ENCODE peak calls at places on chromosomes 1 and 21, in five cellular contexts. D is K562, N is ovary, R is IMR-90, O is prostate gland. L is an unnamed sample. For H3K27me3, the result is how much of the 10 kb centered on the place peaks cover.

GRCh38 chr1:64315402-64315801 is 112.0 kb downstream of the UBE2U start:
- DNase-seq in D (no peak), N (no peak), R (no peak), O (no peak), L (no peak)

GRCh38 chr1:154972517-154973343 is 1.8 kb upstream of the CKS1B start:
- DNase-seq in D (no peak), N (no peak), R (peak), O (peak), L (peak)

GRCh38 chr1:220819627-220820026 is 32.9 kb downstream of the MTARC1 start:
- DNase-seq in D (no peak), N (no peak), R (no peak), O (no peak), L (no peak)

GRCh38 chr1:59146651-59147358 is 150.1 kb upstream of the FGGY start:
- DNase-seq in D (no peak), N (peak), R (peak), O (no peak), L (peak)

GRCh38 chr1:232471250-232471649 is 158.7 kb downstream of the SIPA1L2 start:
- DNase-seq in D (no peak), N (no peak), R (no peak), O (no peak), L (no peak)

GRCh38 chr1:1091344-1092148 is 17.4 kb upstream of the RNF223 start:
- DNase-seq in D (peak), N (peak), R (no peak), O (no peak), L (no peak)

GRCh38 chr1:179953974-179954493 is 576 bp upstream of the CEP350 start:
- DNase-seq in D (peak), N (no peak), R (peak), O (no peak), L (no peak)

GRCh38 chr1:108610073-108610472 is 50.2 kb downstream of the EEIG2 start:
- DNase-seq in D (no peak), N (no peak), R (no peak), O (no peak), L (no peak)

GRCh38 chr1:113396585-113396984 is 6.3 kb downstream of the MAGI3 start:
- DNase-seq in D (no peak), N (no peak), R (peak), O (no peak), L (no peak)

GRCh38 chr1:183655562-183656075 is 2.5 kb upstream of the APOBEC4 start:
- DNase-seq in D (peak), N (peak), R (peak), O (peak), L (peak)

GRCh38 chr1:41368384-41368783 is 7.2 kb downstream of the FOXO6 start:
- DNase-seq in D (no peak), N (no peak), R (no peak), O (no peak), L (no peak)

GRCh38 chr21:36766511-36766910 is 67.6 kb downstream of the SIM2 start:
- DNase-seq in D (no peak), N (no peak), R (no peak), O (no peak), L (no peak)

GRCh38 chr1:17370618-17371017 is 1.4 kb upstream of the PADI6 start:
- DNase-seq in D (peak), N (no peak), R (no peak), O (no peak), L (no peak)

GRCh38 chr21:36835383-36835795 is 131.1 kb downstream of the HLCS start:
- DNase-seq in D (no peak), N (no peak), R (no peak), O (peak), L (no peak)

GRCh38 chr1:233319272-233319671 is 8.3 kb upstream of the MAP3K21 start:
- DNase-seq in D (no peak), N (no peak), R (no peak), O (no peak), L (no peak)

GRCh38 chr1:3410435-3410915 is 44.0 kb upstream of the ARHGEF16 start:
- DNase-seq in D (no peak), N (no peak), R (no peak), O (no peak), L (no peak)

GRCh38 chr21:31772674-31773555 is 41.0 kb upstream of the SCAF4 start:
- DNase-seq in D (no peak), N (no peak), R (no peak), O (no peak), L (no peak)

DNA sequence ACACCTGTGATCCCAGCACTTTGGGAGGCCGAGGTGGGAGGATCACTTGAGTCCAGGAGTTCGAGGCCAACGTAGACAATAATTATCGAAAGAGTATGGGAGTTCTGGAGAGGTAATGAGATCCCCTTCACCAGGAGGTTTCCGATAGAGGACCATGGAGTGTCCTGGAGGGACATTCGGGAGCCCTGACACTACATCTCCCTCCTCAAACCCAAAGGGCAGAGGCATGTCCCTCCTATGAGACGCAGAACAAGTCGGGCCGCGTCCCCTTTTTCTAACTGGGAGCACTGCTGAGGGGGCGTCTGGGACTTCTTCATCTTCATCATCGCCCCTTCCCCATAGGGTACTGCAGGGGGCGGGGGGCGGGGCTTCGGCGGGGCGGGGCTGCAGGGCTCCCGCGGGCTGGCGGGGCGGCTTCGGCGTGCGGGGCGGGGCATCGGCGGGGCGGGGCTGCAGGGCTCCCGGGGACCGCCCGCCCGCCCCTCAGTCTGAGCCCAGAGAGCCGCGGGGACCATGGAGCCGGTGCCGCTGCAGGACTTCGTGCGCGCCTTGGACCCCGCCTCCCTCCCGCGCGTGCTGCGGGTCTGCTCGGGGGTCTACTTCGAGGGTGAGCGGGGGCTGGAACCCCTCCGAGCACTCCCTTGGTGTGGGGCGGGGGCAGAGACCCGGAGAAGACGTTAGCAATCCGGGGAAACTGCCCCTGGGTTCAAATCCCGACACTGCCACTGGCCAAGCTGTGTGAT is at the start of gene THEMIS2:
- DNase-seq in D (peak), N (peak), R (no peak), O (no peak), L (no peak)
- TF ChIP-seq POLR2A in D (peak), N (no peak), R (no peak), O (peak), L (no peak)

GRCh38 chr1:201375169-201375568 is 2.3 kb downstream of the TNNT2 start:
- DNase-seq in D (no peak), N (no peak), R (no peak), O (no peak), L (no peak)
- H3K27me3 ChIP-seq in D (under half), N (under half), R (half or more), O (under half), L (under half)

GRCh38 chr1:177914603-177915002 is 55.3 kb downstream of the SEC16B start:
- DNase-seq in D (no peak), N (no peak), R (peak), O (no peak), L (no peak)

GRCh38 chr1:177909416-177909815 is 60.4 kb downstream of the SEC16B start:
- DNase-seq in D (no peak), N (no peak), R (no peak), O (no peak), L (no peak)

GRCh38 chr1:177915641-177916040 is 54.2 kb downstream of the SEC16B start:
- DNase-seq in D (no peak), N (no peak), R (no peak), O (no peak), L (no peak)

GRCh38 chr1:177912991-177913390 is 56.9 kb downstream of the SEC16B start:
- DNase-seq in D (no peak), N (no peak), R (no peak), O (no peak), L (no peak)

DNA sequence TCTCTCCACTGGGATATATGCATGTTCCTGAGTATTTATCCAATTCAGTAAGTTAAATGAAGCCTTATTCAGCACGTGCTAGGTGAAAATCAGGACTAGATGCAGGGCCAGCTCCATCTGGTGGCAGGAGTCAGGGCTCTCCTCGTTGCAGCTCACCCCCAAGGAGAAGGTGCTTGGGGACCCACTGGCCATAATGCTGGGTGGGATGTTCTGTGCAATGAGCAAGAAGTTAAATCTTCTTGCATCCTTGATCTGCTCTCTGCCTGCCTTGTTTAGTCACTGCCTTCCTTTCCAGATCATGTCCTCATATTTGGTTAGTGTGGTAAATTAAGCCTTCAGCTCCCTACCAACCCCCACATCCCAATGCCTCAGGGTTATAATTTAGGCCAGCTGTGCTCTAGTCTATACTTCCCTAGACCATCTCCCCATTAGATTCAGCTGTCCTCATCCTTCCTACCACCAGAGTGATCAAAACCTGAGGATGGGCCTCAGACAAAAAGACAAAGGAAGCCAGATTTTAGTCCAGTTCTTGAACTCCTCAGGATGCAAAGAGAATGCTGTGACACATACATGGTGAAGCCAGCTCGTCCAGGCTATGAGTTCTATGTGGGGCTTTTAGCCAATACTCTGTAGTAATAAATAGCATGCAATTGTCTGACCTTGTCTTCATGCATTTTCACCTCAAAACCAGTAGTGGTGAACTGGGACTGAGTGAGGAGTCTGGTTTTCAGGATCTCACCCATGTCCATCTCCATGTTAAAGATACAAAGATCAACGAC is 55.9 kb downstream of the SEC16B start:
- DNase-seq in D (no peak), N (no peak), R (peak), O (no peak), L (peak)
- TF ChIP-seq CTCF in D (peak), N (no peak), R (peak), O (no peak), L (peak)

GRCh38 chr1:43873851-43874250 is 59.8 kb upstream of the ARTN start:
- DNase-seq in D (no peak), N (no peak), R (no peak), O (no peak), L (no peak)

GRCh38 chr1:43872280-43872679 is 61.3 kb upstream of the ARTN start:
- DNase-seq in D (no peak), N (no peak), R (no peak), O (no peak), L (no peak)

GRCh38 chr1:43867946-43868740 is 65.5 kb upstream of the ARTN start:
- DNase-seq in D (no peak), N (no peak), R (peak), O (no peak), L (no peak)

GRCh38 chr1:43868741-43869067 is 64.9 kb upstream of the ARTN start:
- DNase-seq in D (no peak), N (peak), R (peak), O (no peak), L (peak)

GRCh38 chr1:43870306-43870705 is 63.3 kb upstream of the ARTN start:
- DNase-seq in D (no peak), N (no peak), R (no peak), O (no peak), L (no peak)
- TF ChIP-seq POLR2A in D (no peak), N (no peak), R (no peak), O (no peak), L (no peak)

DNA sequence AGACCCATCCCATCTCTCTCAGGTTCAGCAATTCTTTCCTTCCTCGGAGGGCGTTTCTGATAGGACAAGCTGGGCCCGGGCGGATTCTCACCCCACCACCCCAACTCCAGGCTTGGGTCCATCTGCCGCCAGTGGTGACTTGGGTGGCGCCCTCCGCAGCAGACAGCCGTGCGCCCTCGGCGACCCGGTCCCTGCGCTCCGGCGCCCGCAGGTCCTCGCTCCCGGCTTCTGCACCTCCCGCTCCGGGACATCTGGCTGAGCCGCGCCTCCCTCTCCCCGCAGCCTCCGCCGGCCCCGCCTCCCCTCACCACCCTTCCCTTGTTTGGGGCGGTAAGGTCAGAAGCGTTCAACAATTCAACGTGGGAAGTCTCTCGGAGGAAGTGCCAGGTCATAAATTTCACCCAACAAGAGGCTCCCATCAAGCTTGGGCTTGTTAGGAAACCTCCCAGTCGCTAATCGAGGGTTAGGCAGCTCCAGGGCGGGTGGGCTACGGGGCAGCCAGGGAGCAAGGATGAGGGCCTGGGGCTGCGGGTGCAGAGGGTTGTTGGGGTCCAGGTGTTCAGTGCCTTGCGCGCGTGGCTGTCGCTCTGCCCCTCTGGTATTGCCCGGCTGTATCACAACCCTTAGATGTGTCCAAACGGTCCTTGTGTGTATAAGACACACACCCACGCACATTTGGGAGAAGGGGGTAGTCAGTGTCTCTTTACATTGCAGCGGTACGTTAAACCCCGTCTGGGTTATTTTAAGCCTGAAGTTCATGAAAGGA is 39.8 kb downstream of the OLIG1 start:
- DNase-seq in D (no peak), N (no peak), R (no peak), O (peak), L (no peak)
- H3K27me3 ChIP-seq in D (half or more), N (under half), R (half or more), O (under half), L (half or more)

GRCh38 chr1:53483656-53484055 is 24.5 kb downstream of the DMRTB1 start:
- DNase-seq in D (no peak), N (no peak), R (no peak), O (no peak), L (no peak)

GRCh38 chr1:53486395-53487026 is 27.3 kb downstream of the DMRTB1 start:
- DNase-seq in D (no peak), N (no peak), R (no peak), O (no peak), L (no peak)

GRCh38 chr1:53484705-53485477 is 25.7 kb downstream of the DMRTB1 start:
- DNase-seq in D (no peak), N (no peak), R (no peak), O (no peak), L (no peak)

GRCh38 chr1:53483170-53483569 is 24.0 kb downstream of the DMRTB1 start:
- DNase-seq in D (no peak), N (no peak), R (no peak), O (no peak), L (no peak)

GRCh38 chr1:53485478-53486394 is 26.5 kb downstream of the DMRTB1 start:
- DNase-seq in D (peak), N (peak), R (peak), O (peak), L (peak)
- TF ChIP-seq CTCF in D (peak), N (peak), R (peak), O (peak), L (peak)

DNA sequence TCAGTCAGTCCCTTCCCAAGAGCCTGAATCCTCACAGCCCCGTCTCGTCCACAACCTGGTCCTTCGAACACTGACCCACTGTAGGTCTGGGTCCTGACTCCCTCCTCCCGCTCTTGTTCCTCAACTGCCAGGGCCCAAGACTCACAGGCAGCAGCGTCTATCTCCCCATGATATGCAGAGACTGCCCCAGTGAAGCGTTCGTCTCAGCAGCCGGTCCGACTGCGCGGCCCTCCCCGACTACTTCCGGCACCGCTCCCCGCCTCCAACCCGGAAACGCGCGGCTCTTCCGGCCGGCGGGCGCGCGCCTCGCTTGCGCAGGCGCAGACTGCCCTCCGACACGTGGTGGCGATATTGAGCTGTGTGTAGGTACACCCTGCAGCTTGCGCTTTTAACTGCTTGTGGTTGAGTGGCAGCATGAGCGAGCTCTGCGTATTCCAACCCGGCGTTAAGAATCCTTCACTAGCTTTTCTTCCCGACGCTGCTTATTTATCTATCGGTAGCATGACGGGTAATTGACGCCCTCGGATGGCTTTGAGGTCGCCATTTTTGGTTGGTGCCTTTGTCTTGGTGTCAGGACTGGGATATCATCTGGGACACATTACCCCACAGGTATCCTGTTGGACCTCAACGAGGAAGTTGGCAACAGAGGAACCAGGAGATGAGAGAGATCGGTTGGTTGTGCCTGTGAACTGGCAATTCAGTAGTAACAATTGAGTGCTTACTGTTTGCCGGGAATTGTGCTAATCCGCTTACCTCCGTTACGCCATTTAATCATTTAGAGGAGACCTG is at the start of gene TAF12:
- DNase-seq in D (peak), N (peak), R (peak), O (peak), L (peak)
- TF ChIP-seq POLR2A in D (peak), N (no peak), R (peak), O (peak), L (peak)

DNA sequence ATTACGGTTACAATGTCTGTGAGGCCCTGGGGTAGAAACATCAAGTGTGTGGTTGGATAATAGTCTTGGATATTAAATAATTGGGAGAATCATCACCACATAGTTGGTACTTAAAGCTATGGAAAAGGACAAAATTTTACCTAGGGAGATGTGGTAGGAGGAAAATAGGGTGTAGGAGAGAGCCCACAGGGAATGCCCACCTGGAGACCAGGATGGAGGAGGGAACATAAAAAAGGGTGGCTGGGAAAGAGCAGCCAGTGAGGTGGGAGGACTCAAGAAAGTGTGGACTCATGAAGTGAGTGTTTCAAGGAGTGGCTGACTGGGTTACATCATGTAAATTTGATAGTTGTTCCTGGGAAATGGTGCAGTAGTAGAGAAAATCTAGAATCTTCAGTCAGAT is 3.0 kb upstream of the SOX13 start:
- DNase-seq in D (no peak), N (no peak), R (no peak), O (no peak), L (no peak)
- H3K27me3 ChIP-seq in D (under half), N (under half), R (under half), O (under half), L (under half)

GRCh38 chr1:153238536-153238935 is 21.0 kb upstream of the LORICRIN start:
- DNase-seq in D (no peak), N (no peak), R (no peak), O (no peak), L (no peak)
- TF ChIP-seq CTCF in D (peak), N (no peak), R (no peak), O (no peak), L (no peak)

L was measured in tibial nerve.